ENCODE peak calls at places on chromosomes 16 and 17, in ten cellular contexts. One of them, this sample, is unnamed.
A peak's percentile ranks its signal among the peaks of the same experiment; 100 is the strongest.

GRCh38 chr16:88507231-88507743 is 54.2 kb downstream of the ZFPM1 start:
- DNase-seq in AG04449: no peak
- DNase-seq in HEK293T: no peak
- DNase-seq in left ventricle myocardium inferior: no peak
- DNase-seq in tibial nerve: no peak
- DNase-seq in glutamatergic neuron: no peak
- DNase-seq in psoas muscle: no peak
- DNase-seq in activated CD8-positive, alpha-beta memory T cell treated with anti-CD3 and anti-CD28 coated beads for 48 hours: no peak
- DNase-seq in astrocyte of the spinal cord: no peak
- DNase-seq in T-helper 1 cell: no peak
- DNase-seq in this sample: no peak

GRCh38 chr16:86185089-86185488 is 286.1 kb downstream of the IRF8 start:
- DNase-seq in AG04449: no peak
- DNase-seq in left ventricle myocardium inferior: no peak
- DNase-seq in glutamatergic neuron: no peak
- DNase-seq in HEK293T: no peak
- DNase-seq in psoas muscle: no peak
- DNase-seq in activated CD8-positive, alpha-beta memory T cell treated with anti-CD3 and anti-CD28 coated beads for 48 hours: no peak
- DNase-seq in T-helper 1 cell: no peak
- DNase-seq in astrocyte of the spinal cord: no peak
- DNase-seq in tibial nerve: no peak
- DNase-seq in this sample: no peak

GRCh38 chr17:30091771-30092170 is 24.8 kb upstream of the NSRP1 start:
- DNase-seq in psoas muscle: no peak
- DNase-seq in left ventricle myocardium inferior: no peak
- DNase-seq in HEK293T: no peak
- DNase-seq in tibial nerve: no peak
- DNase-seq in T-helper 1 cell: no peak
- DNase-seq in AG04449: peak; percentile 75
- DNase-seq in glutamatergic neuron: no peak
- DNase-seq in activated CD8-positive, alpha-beta memory T cell treated with anti-CD3 and anti-CD28 coated beads for 48 hours: no peak
- DNase-seq in astrocyte of the spinal cord: peak; percentile 69
- DNase-seq in this sample: no peak

GRCh38 chr16:72787519-72788268 is 260.2 kb downstream of the ZFHX3 start:
- DNase-seq in AG04449: peak; percentile 77
- DNase-seq in T-helper 1 cell: peak; percentile 14
- DNase-seq in psoas muscle: peak; percentile 53
- DNase-seq in left ventricle myocardium inferior: peak; percentile 49
- DNase-seq in glutamatergic neuron: peak; percentile 73
- DNase-seq in activated CD8-positive, alpha-beta memory T cell treated with anti-CD3 and anti-CD28 coated beads for 48 hours: peak; percentile 44
- DNase-seq in astrocyte of the spinal cord: peak; percentile 84
- DNase-seq in tibial nerve: peak; percentile 58
- DNase-seq in HEK293T: no peak
- DNase-seq in this sample: no peak

GRCh38 chr17:80825471-80826345 is 165.9 kb upstream of the CHMP6 start:
- DNase-seq in AG04449: no peak
- DNase-seq in glutamatergic neuron: no peak
- DNase-seq in left ventricle myocardium inferior: no peak
- DNase-seq in tibial nerve: no peak
- DNase-seq in HEK293T: no peak
- DNase-seq in astrocyte of the spinal cord: no peak
- DNase-seq in T-helper 1 cell: no peak
- DNase-seq in activated CD8-positive, alpha-beta memory T cell treated with anti-CD3 and anti-CD28 coated beads for 48 hours: no peak
- DNase-seq in psoas muscle: no peak
- DNase-seq in this sample: peak; percentile 67

GRCh38 chr17:52036416-52036815 is 122.1 kb downstream of the CA10 start:
- DNase-seq in astrocyte of the spinal cord: no peak
- DNase-seq in activated CD8-positive, alpha-beta memory T cell treated with anti-CD3 and anti-CD28 coated beads for 48 hours: no peak
- DNase-seq in psoas muscle: no peak
- DNase-seq in AG04449: no peak
- DNase-seq in T-helper 1 cell: no peak
- DNase-seq in glutamatergic neuron: no peak
- DNase-seq in tibial nerve: no peak
- DNase-seq in HEK293T: no peak
- DNase-seq in left ventricle myocardium inferior: no peak
- DNase-seq in this sample: no peak

GRCh38 chr16:89207993-89208392 is 7.7 kb upstream of the SLC22A31 start:
- DNase-seq in activated CD8-positive, alpha-beta memory T cell treated with anti-CD3 and anti-CD28 coated beads for 48 hours: no peak
- DNase-seq in T-helper 1 cell: no peak
- DNase-seq in HEK293T: no peak
- DNase-seq in tibial nerve: no peak
- DNase-seq in psoas muscle: no peak
- DNase-seq in astrocyte of the spinal cord: no peak
- DNase-seq in AG04449: no peak
- DNase-seq in glutamatergic neuron: no peak
- DNase-seq in left ventricle myocardium inferior: no peak
- DNase-seq in this sample: no peak

GRCh38 chr17:50147841-50148225 is 2.6 kb downstream of the PPP1R9B start:
- DNase-seq in T-helper 1 cell: no peak
- DNase-seq in glutamatergic neuron: no peak
- DNase-seq in tibial nerve: no peak
- DNase-seq in psoas muscle: no peak
- DNase-seq in AG04449: no peak
- DNase-seq in left ventricle myocardium inferior: no peak
- DNase-seq in HEK293T: no peak
- DNase-seq in astrocyte of the spinal cord: no peak
- DNase-seq in activated CD8-positive, alpha-beta memory T cell treated with anti-CD3 and anti-CD28 coated beads for 48 hours: no peak
- DNase-seq in this sample: peak; percentile 55

GRCh38 chr17:52660692-52661091 is 502.2 kb upstream of the CA10 start:
- DNase-seq in tibial nerve: no peak
- DNase-seq in glutamatergic neuron: no peak
- DNase-seq in HEK293T: no peak
- DNase-seq in activated CD8-positive, alpha-beta memory T cell treated with anti-CD3 and anti-CD28 coated beads for 48 hours: no peak
- DNase-seq in left ventricle myocardium inferior: no peak
- DNase-seq in AG04449: no peak
- DNase-seq in T-helper 1 cell: no peak
- DNase-seq in astrocyte of the spinal cord: no peak
- DNase-seq in psoas muscle: no peak
- DNase-seq in this sample: no peak

GRCh38 chr17:39981207-39982068 is 831 bp downstream of the PSMD3 start:
- DNase-seq in AG04449: no peak
- DNase-seq in glutamatergic neuron: no peak
- DNase-seq in left ventricle myocardium inferior: no peak
- DNase-seq in tibial nerve: no peak
- DNase-seq in psoas muscle: no peak
- DNase-seq in HEK293T: no peak
- DNase-seq in activated CD8-positive, alpha-beta memory T cell treated with anti-CD3 and anti-CD28 coated beads for 48 hours: no peak
- DNase-seq in astrocyte of the spinal cord: peak; percentile 2
- DNase-seq in T-helper 1 cell: no peak
- DNase-seq in this sample: peak; percentile 10

GRCh38 chr16:440627-441026 is 15.2 kb downstream of the RAB11FIP3 start:
- DNase-seq in astrocyte of the spinal cord: no peak
- DNase-seq in T-helper 1 cell: no peak
- DNase-seq in HEK293T: no peak
- DNase-seq in activated CD8-positive, alpha-beta memory T cell treated with anti-CD3 and anti-CD28 coated beads for 48 hours: no peak
- DNase-seq in psoas muscle: peak; percentile 66
- DNase-seq in AG04449: no peak
- DNase-seq in glutamatergic neuron: no peak
- DNase-seq in tibial nerve: no peak
- DNase-seq in left ventricle myocardium inferior: no peak
- DNase-seq in this sample: no peak

GRCh38 chr16:81181013-81181720 is 57.3 kb upstream of the BCO1 start:
- DNase-seq in left ventricle myocardium inferior: peak; percentile 81
- DNase-seq in AG04449: peak; percentile 82
- DNase-seq in HEK293T: peak; percentile 49
- DNase-seq in tibial nerve: peak; percentile 88
- DNase-seq in activated CD8-positive, alpha-beta memory T cell treated with anti-CD3 and anti-CD28 coated beads for 48 hours: no peak
- DNase-seq in psoas muscle: peak; percentile 86
- DNase-seq in astrocyte of the spinal cord: peak; percentile 92
- DNase-seq in T-helper 1 cell: no peak
- DNase-seq in glutamatergic neuron: peak; percentile 77
- DNase-seq in this sample: peak; percentile 52

GRCh38 chr17:66811683-66812054 is 23.2 kb upstream of the CACNG5 start:
- DNase-seq in psoas muscle: no peak
- DNase-seq in tibial nerve: no peak
- DNase-seq in AG04449: no peak
- DNase-seq in HEK293T: no peak
- DNase-seq in astrocyte of the spinal cord: no peak
- DNase-seq in activated CD8-positive, alpha-beta memory T cell treated with anti-CD3 and anti-CD28 coated beads for 48 hours: no peak
- DNase-seq in left ventricle myocardium inferior: no peak
- DNase-seq in glutamatergic neuron: no peak
- DNase-seq in T-helper 1 cell: no peak
- DNase-seq in this sample: no peak

GRCh38 chr17:41058741-41059140 is 1.2 kb downstream of the KRTAP2-3 start:
- DNase-seq in left ventricle myocardium inferior: no peak
- DNase-seq in T-helper 1 cell: no peak
- DNase-seq in glutamatergic neuron: no peak
- DNase-seq in AG04449: no peak
- DNase-seq in astrocyte of the spinal cord: no peak
- DNase-seq in psoas muscle: no peak
- DNase-seq in HEK293T: no peak
- DNase-seq in activated CD8-positive, alpha-beta memory T cell treated with anti-CD3 and anti-CD28 coated beads for 48 hours: no peak
- DNase-seq in tibial nerve: no peak
- DNase-seq in this sample: no peak

GRCh38 chr16:49621240-49622083 is 234.4 kb downstream of the ZNF423 start:
- DNase-seq in psoas muscle: no peak
- DNase-seq in glutamatergic neuron: no peak
- DNase-seq in AG04449: no peak
- DNase-seq in activated CD8-positive, alpha-beta memory T cell treated with anti-CD3 and anti-CD28 coated beads for 48 hours: no peak
- DNase-seq in HEK293T: no peak
- DNase-seq in left ventricle myocardium inferior: no peak
- DNase-seq in astrocyte of the spinal cord: peak; percentile 55
- DNase-seq in tibial nerve: no peak
- DNase-seq in T-helper 1 cell: no peak
- DNase-seq in this sample: no peak

GRCh38 chr16:82784567-82784956 is 157.8 kb downstream of the CDH13 start:
- DNase-seq in psoas muscle: no peak
- DNase-seq in T-helper 1 cell: no peak
- DNase-seq in activated CD8-positive, alpha-beta memory T cell treated with anti-CD3 and anti-CD28 coated beads for 48 hours: no peak
- DNase-seq in AG04449: no peak
- DNase-seq in left ventricle myocardium inferior: no peak
- DNase-seq in tibial nerve: no peak
- DNase-seq in glutamatergic neuron: no peak
- DNase-seq in astrocyte of the spinal cord: no peak
- DNase-seq in HEK293T: no peak
- DNase-seq in this sample: no peak

GRCh38 chr16:86410529-86410928 is 99.8 kb upstream of the FOXF1 start:
- DNase-seq in astrocyte of the spinal cord: no peak
- DNase-seq in AG04449: no peak
- DNase-seq in T-helper 1 cell: no peak
- DNase-seq in glutamatergic neuron: no peak
- DNase-seq in left ventricle myocardium inferior: no peak
- DNase-seq in psoas muscle: no peak
- DNase-seq in tibial nerve: no peak
- DNase-seq in activated CD8-positive, alpha-beta memory T cell treated with anti-CD3 and anti-CD28 coated beads for 48 hours: no peak
- DNase-seq in HEK293T: no peak
- DNase-seq in this sample: no peak

GRCh38 chr17:57294629-57295501 is 38.5 kb downstream of the MSI2 start:
- DNase-seq in T-helper 1 cell: no peak
- DNase-seq in activated CD8-positive, alpha-beta memory T cell treated with anti-CD3 and anti-CD28 coated beads for 48 hours: no peak
- DNase-seq in left ventricle myocardium inferior: peak; percentile 38
- DNase-seq in psoas muscle: peak; percentile 59
- DNase-seq in HEK293T: no peak
- DNase-seq in tibial nerve: no peak
- DNase-seq in AG04449: no peak
- DNase-seq in astrocyte of the spinal cord: peak; percentile 68
- DNase-seq in glutamatergic neuron: peak; percentile 42
- DNase-seq in this sample: no peak

GRCh38 chr17:72927146-72927545 is 165.3 kb downstream of the SLC39A11 start:
- DNase-seq in glutamatergic neuron: no peak
- DNase-seq in left ventricle myocardium inferior: no peak
- DNase-seq in T-helper 1 cell: no peak
- DNase-seq in psoas muscle: no peak
- DNase-seq in activated CD8-positive, alpha-beta memory T cell treated with anti-CD3 and anti-CD28 coated beads for 48 hours: no peak
- DNase-seq in tibial nerve: no peak
- DNase-seq in astrocyte of the spinal cord: no peak
- DNase-seq in HEK293T: no peak
- DNase-seq in AG04449: no peak
- DNase-seq in this sample: no peak

GRCh38 chr17:78343099-78343432 is 16.8 kb downstream of the SOCS3 start:
- DNase-seq in tibial nerve: no peak
- DNase-seq in left ventricle myocardium inferior: peak; percentile 80
- DNase-seq in activated CD8-positive, alpha-beta memory T cell treated with anti-CD3 and anti-CD28 coated beads for 48 hours: no peak
- DNase-seq in psoas muscle: peak; percentile 83
- DNase-seq in astrocyte of the spinal cord: peak; percentile 97
- DNase-seq in HEK293T: no peak
- DNase-seq in glutamatergic neuron: no peak
- DNase-seq in AG04449: no peak
- DNase-seq in T-helper 1 cell: no peak
- DNase-seq in this sample: no peak

GRCh38 chr16:50202926-50203624 is 50.0 kb downstream of the TENT4B start:
- DNase-seq in HEK293T: peak; percentile 43
- DNase-seq in left ventricle myocardium inferior: no peak
- DNase-seq in tibial nerve: no peak
- DNase-seq in astrocyte of the spinal cord: peak; percentile 95
- DNase-seq in psoas muscle: no peak
- DNase-seq in activated CD8-positive, alpha-beta memory T cell treated with anti-CD3 and anti-CD28 coated beads for 48 hours: no peak
- DNase-seq in glutamatergic neuron: no peak
- DNase-seq in AG04449: peak; percentile 86
- DNase-seq in T-helper 1 cell: no peak
- DNase-seq in this sample: peak; percentile 12

GRCh38 chr17:80248894-80249710 is 11.6 kb upstream of the RNF213 start:
- DNase-seq in left ventricle myocardium inferior: no peak
- DNase-seq in activated CD8-positive, alpha-beta memory T cell treated with anti-CD3 and anti-CD28 coated beads for 48 hours: no peak
- DNase-seq in AG04449: no peak
- DNase-seq in tibial nerve: no peak
- DNase-seq in astrocyte of the spinal cord: no peak
- DNase-seq in glutamatergic neuron: no peak
- DNase-seq in T-helper 1 cell: no peak
- DNase-seq in psoas muscle: no peak
- DNase-seq in HEK293T: no peak
- DNase-seq in this sample: no peak

GRCh38 chr16:85667841-85668413 is 20.8 kb downstream of the GINS2 start:
- DNase-seq in AG04449: no peak
- DNase-seq in T-helper 1 cell: no peak
- DNase-seq in activated CD8-positive, alpha-beta memory T cell treated with anti-CD3 and anti-CD28 coated beads for 48 hours: no peak
- DNase-seq in HEK293T: no peak
- DNase-seq in psoas muscle: no peak
- DNase-seq in glutamatergic neuron: no peak
- DNase-seq in left ventricle myocardium inferior: no peak
- DNase-seq in astrocyte of the spinal cord: no peak
- DNase-seq in tibial nerve: no peak
- DNase-seq in this sample: no peak

GRCh38 chr17:50636145-50636803 is 1.6 kb downstream of the ABCC3 start:
- DNase-seq in left ventricle myocardium inferior: no peak
- DNase-seq in psoas muscle: no peak
- DNase-seq in AG04449: no peak
- DNase-seq in astrocyte of the spinal cord: no peak
- DNase-seq in HEK293T: no peak
- DNase-seq in T-helper 1 cell: no peak
- DNase-seq in activated CD8-positive, alpha-beta memory T cell treated with anti-CD3 and anti-CD28 coated beads for 48 hours: no peak
- DNase-seq in glutamatergic neuron: no peak
- DNase-seq in tibial nerve: no peak
- DNase-seq in this sample: no peak

GRCh38 chr17:75783069-75783783 is 1.4 kb upstream of the UNK start:
- DNase-seq in left ventricle myocardium inferior: no peak
- DNase-seq in T-helper 1 cell: no peak
- DNase-seq in psoas muscle: no peak
- DNase-seq in astrocyte of the spinal cord: peak; percentile 75
- DNase-seq in tibial nerve: no peak
- DNase-seq in AG04449: no peak
- DNase-seq in HEK293T: no peak
- DNase-seq in activated CD8-positive, alpha-beta memory T cell treated with anti-CD3 and anti-CD28 coated beads for 48 hours: no peak
- DNase-seq in glutamatergic neuron: no peak
- DNase-seq in this sample: no peak

GRCh38 chr16:86800914-86801313 is 222.6 kb downstream of the FOXL1 start:
- DNase-seq in HEK293T: no peak
- DNase-seq in astrocyte of the spinal cord: no peak
- DNase-seq in tibial nerve: no peak
- DNase-seq in glutamatergic neuron: no peak
- DNase-seq in AG04449: no peak
- DNase-seq in activated CD8-positive, alpha-beta memory T cell treated with anti-CD3 and anti-CD28 coated beads for 48 hours: no peak
- DNase-seq in psoas muscle: no peak
- DNase-seq in left ventricle myocardium inferior: no peak
- DNase-seq in T-helper 1 cell: no peak
- DNase-seq in this sample: no peak

GRCh38 chr16:58652741-58653140 is 23.1 kb upstream of the CNOT1 start:
- DNase-seq in psoas muscle: no peak
- DNase-seq in activated CD8-positive, alpha-beta memory T cell treated with anti-CD3 and anti-CD28 coated beads for 48 hours: no peak
- DNase-seq in left ventricle myocardium inferior: no peak
- DNase-seq in AG04449: no peak
- DNase-seq in T-helper 1 cell: no peak
- DNase-seq in astrocyte of the spinal cord: no peak
- DNase-seq in glutamatergic neuron: peak; percentile 29
- DNase-seq in tibial nerve: no peak
- DNase-seq in HEK293T: no peak
- DNase-seq in this sample: no peak

GRCh38 chr17:29043539-29044165 is 711 bp downstream of the PIPOX start:
- DNase-seq in tibial nerve: no peak
- DNase-seq in glutamatergic neuron: no peak
- DNase-seq in AG04449: no peak
- DNase-seq in HEK293T: no peak
- DNase-seq in left ventricle myocardium inferior: no peak
- DNase-seq in activated CD8-positive, alpha-beta memory T cell treated with anti-CD3 and anti-CD28 coated beads for 48 hours: no peak
- DNase-seq in astrocyte of the spinal cord: no peak
- DNase-seq in psoas muscle: no peak
- DNase-seq in T-helper 1 cell: no peak
- DNase-seq in this sample: no peak

This sample was measured in HuH-7.